ENCODE peak calls at places on chromosomes 4 and X, in eight cellular contexts. One of them, this sample, is unnamed.

GRCh38 chrX:17743913-17744312 is 6.6 kb downstream of the SCML1 start:
- DNase-seq in MM.1S: no peak
- DNase-seq in tibial artery: no peak
- DNase-seq in fibroblast of the aortic adventitia: no peak
- DNase-seq in A673: no peak
- DNase-seq in BJ: no peak
- DNase-seq in heart left ventricle: no peak
- DNase-seq in ascending aorta: no peak
- DNase-seq in this sample: no peak

GRCh38 chrX:106952988-106953387 is 32.8 kb downstream of the CLDN2 start:
- DNase-seq in MM.1S: peak; percentile 9
- DNase-seq in tibial artery: no peak
- DNase-seq in fibroblast of the aortic adventitia: peak; percentile 54
- DNase-seq in A673: peak; percentile 40
- DNase-seq in BJ: no peak
- DNase-seq in heart left ventricle: no peak
- DNase-seq in ascending aorta: no peak
- DNase-seq in this sample: no peak

GRCh38 chrX:136691028-136691809 is 43.3 kb downstream of the CD40LG start:
- DNase-seq in MM.1S: peak; percentile 51
- DNase-seq in tibial artery: no peak
- DNase-seq in fibroblast of the aortic adventitia: no peak
- DNase-seq in A673: no peak
- DNase-seq in BJ: no peak
- DNase-seq in heart left ventricle: no peak
- DNase-seq in ascending aorta: no peak
- DNase-seq in this sample: peak; percentile 8

GRCh38 chr4:104365618-104366017 is 129.1 kb downstream of the CXXC4 start:
- DNase-seq in MM.1S: no peak
- DNase-seq in tibial artery: no peak
- DNase-seq in fibroblast of the aortic adventitia: no peak
- DNase-seq in A673: no peak
- DNase-seq in BJ: no peak
- DNase-seq in heart left ventricle: no peak
- DNase-seq in ascending aorta: no peak
- DNase-seq in this sample: no peak

GRCh38 chr4:75844151-75844662 is 58.0 kb downstream of the PPEF2 start:
- DNase-seq in MM.1S: no peak
- DNase-seq in tibial artery: no peak
- DNase-seq in fibroblast of the aortic adventitia: peak; percentile 98
- DNase-seq in A673: no peak
- DNase-seq in BJ: peak; percentile 79
- DNase-seq in heart left ventricle: no peak
- DNase-seq in ascending aorta: no peak
- DNase-seq in this sample: peak; percentile 90

GRCh38 chrX:10633722-10634121 is 13.3 kb upstream of the MID1 start:
- DNase-seq in MM.1S: no peak
- DNase-seq in tibial artery: no peak
- DNase-seq in fibroblast of the aortic adventitia: peak; percentile 84
- DNase-seq in A673: peak; percentile 45
- DNase-seq in BJ: no peak
- DNase-seq in heart left ventricle: peak; percentile 19
- DNase-seq in ascending aorta: peak; percentile 40
- DNase-seq in this sample: peak; percentile 90

GRCh38 chr4:122865421-122865820 is 38.8 kb downstream of the FGF2 start:
- DNase-seq in MM.1S: no peak
- DNase-seq in tibial artery: no peak
- DNase-seq in fibroblast of the aortic adventitia: peak; percentile 69
- DNase-seq in A673: no peak
- DNase-seq in BJ: no peak
- DNase-seq in heart left ventricle: no peak
- DNase-seq in ascending aorta: no peak
- DNase-seq in this sample: no peak

GRCh38 chr4:4443821-4444220 is 56.9 kb downstream of the NSG1 start:
- DNase-seq in MM.1S: no peak
- DNase-seq in tibial artery: no peak
- DNase-seq in fibroblast of the aortic adventitia: peak; percentile 72
- DNase-seq in A673: no peak
- DNase-seq in BJ: no peak
- DNase-seq in heart left ventricle: no peak
- DNase-seq in ascending aorta: no peak
- DNase-seq in this sample: peak; percentile 54

GRCh38 chr4:181860157-181860556 is 383.0 kb upstream of the TENM3 start:
- DNase-seq in MM.1S: no peak
- DNase-seq in tibial artery: no peak
- DNase-seq in fibroblast of the aortic adventitia: peak; percentile 86
- DNase-seq in A673: peak; percentile 37
- DNase-seq in BJ: peak; percentile 44
- DNase-seq in heart left ventricle: no peak
- DNase-seq in ascending aorta: no peak
- DNase-seq in this sample: peak; percentile 28

GRCh38 chr4:25925486-25926201 is 11.6 kb downstream of the SMIM20 start:
- DNase-seq in MM.1S: peak; percentile 49
- DNase-seq in tibial artery: no peak
- DNase-seq in fibroblast of the aortic adventitia: peak; percentile 68
- DNase-seq in A673: peak; percentile 54
- DNase-seq in BJ: no peak
- DNase-seq in heart left ventricle: peak; percentile 44
- DNase-seq in ascending aorta: no peak
- DNase-seq in this sample: peak; percentile 47

GRCh38 chr4:143273170-143273917 is 63.3 kb upstream of the GAB1 start:
- DNase-seq in MM.1S: no peak
- DNase-seq in tibial artery: no peak
- DNase-seq in fibroblast of the aortic adventitia: no peak
- DNase-seq in A673: no peak
- DNase-seq in BJ: no peak
- DNase-seq in heart left ventricle: no peak
- DNase-seq in ascending aorta: no peak
- DNase-seq in this sample: no peak

GRCh38 chr4:72094054-72094780 is 62.4 kb downstream of the NPFFR2 start:
- DNase-seq in MM.1S: no peak
- DNase-seq in tibial artery: peak; percentile 60
- DNase-seq in fibroblast of the aortic adventitia: no peak
- DNase-seq in A673: no peak
- DNase-seq in BJ: no peak
- DNase-seq in heart left ventricle: no peak
- DNase-seq in ascending aorta: no peak
- DNase-seq in this sample: no peak

GRCh38 chr4:125303058-125303457 is 11.7 kb upstream of the FAT4 start:
- DNase-seq in MM.1S: no peak
- DNase-seq in tibial artery: no peak
- DNase-seq in fibroblast of the aortic adventitia: no peak
- DNase-seq in A673: no peak
- DNase-seq in BJ: no peak
- DNase-seq in heart left ventricle: no peak
- DNase-seq in ascending aorta: no peak
- DNase-seq in this sample: peak; percentile 28

GRCh38 chr4:179352221-179352620 is 1910.0 kb upstream of the AGA start:
- DNase-seq in MM.1S: no peak
- DNase-seq in tibial artery: no peak
- DNase-seq in fibroblast of the aortic adventitia: no peak
- DNase-seq in A673: no peak
- DNase-seq in BJ: no peak
- DNase-seq in heart left ventricle: no peak
- DNase-seq in ascending aorta: no peak
- DNase-seq in this sample: no peak

GRCh38 chr4:21655100-21655499 is 293.5 kb downstream of the KCNIP4 start:
- DNase-seq in MM.1S: no peak
- DNase-seq in tibial artery: no peak
- DNase-seq in fibroblast of the aortic adventitia: no peak
- DNase-seq in A673: no peak
- DNase-seq in BJ: no peak
- DNase-seq in heart left ventricle: no peak
- DNase-seq in ascending aorta: no peak
- DNase-seq in this sample: peak; percentile 36

GRCh38 chrX:132127748-132128147 is at the start of gene FRMD7:
- DNase-seq in MM.1S: no peak
- DNase-seq in tibial artery: no peak
- DNase-seq in fibroblast of the aortic adventitia: no peak
- DNase-seq in A673: peak; percentile 2
- DNase-seq in BJ: no peak
- DNase-seq in heart left ventricle: no peak
- DNase-seq in ascending aorta: no peak
- DNase-seq in this sample: no peak

GRCh38 chr4:56655627-56656345 is 25.3 kb downstream of the HOPX start:
- DNase-seq in MM.1S: no peak
- DNase-seq in tibial artery: no peak
- DNase-seq in fibroblast of the aortic adventitia: no peak
- DNase-seq in A673: no peak
- DNase-seq in BJ: no peak
- DNase-seq in heart left ventricle: no peak
- DNase-seq in ascending aorta: no peak
- DNase-seq in this sample: peak; percentile 49

GRCh38 chr4:155787113-155787710 is 28.4 kb downstream of the GUCY1B1 start:
- DNase-seq in MM.1S: peak; percentile 80
- DNase-seq in tibial artery: no peak
- DNase-seq in fibroblast of the aortic adventitia: peak; percentile 70
- DNase-seq in A673: peak; percentile 66
- DNase-seq in BJ: no peak
- DNase-seq in heart left ventricle: no peak
- DNase-seq in ascending aorta: no peak
- DNase-seq in this sample: peak; percentile 30

GRCh38 chr4:127849505-127850234 is 31.0 kb upstream of the PLK4 start:
- DNase-seq in MM.1S: no peak
- DNase-seq in tibial artery: no peak
- DNase-seq in fibroblast of the aortic adventitia: no peak
- DNase-seq in A673: no peak
- DNase-seq in BJ: no peak
- DNase-seq in heart left ventricle: no peak
- DNase-seq in ascending aorta: no peak
- DNase-seq in this sample: no peak

GRCh38 chr4:152591361-152591760 is 55.5 kb upstream of the FBXW7 start:
- DNase-seq in MM.1S: no peak
- DNase-seq in tibial artery: no peak
- DNase-seq in fibroblast of the aortic adventitia: peak; percentile 18
- DNase-seq in A673: peak; percentile 69
- DNase-seq in BJ: no peak
- DNase-seq in heart left ventricle: peak; percentile 27
- DNase-seq in ascending aorta: no peak
- DNase-seq in this sample: peak; percentile 50

GRCh38 chrX:100484971-100485370 is 74.9 kb upstream of the PCDH19 start:
- DNase-seq in MM.1S: no peak
- DNase-seq in tibial artery: no peak
- DNase-seq in fibroblast of the aortic adventitia: no peak
- DNase-seq in A673: no peak
- DNase-seq in BJ: no peak
- DNase-seq in heart left ventricle: no peak
- DNase-seq in ascending aorta: no peak
- DNase-seq in this sample: no peak

GRCh38 chrX:84118769-84119168 is 69.2 kb downstream of the RPS6KA6 start:
- DNase-seq in MM.1S: no peak
- DNase-seq in tibial artery: no peak
- DNase-seq in fibroblast of the aortic adventitia: no peak
- DNase-seq in A673: no peak
- DNase-seq in BJ: no peak
- DNase-seq in heart left ventricle: no peak
- DNase-seq in ascending aorta: no peak
- DNase-seq in this sample: no peak

GRCh38 chrX:84123585-84123984 is 64.4 kb downstream of the RPS6KA6 start:
- DNase-seq in MM.1S: no peak
- DNase-seq in tibial artery: no peak
- DNase-seq in fibroblast of the aortic adventitia: no peak
- DNase-seq in A673: no peak
- DNase-seq in BJ: no peak
- DNase-seq in heart left ventricle: no peak
- DNase-seq in ascending aorta: no peak
- DNase-seq in this sample: no peak

GRCh38 chrX:84118315-84118714 is 69.7 kb downstream of the RPS6KA6 start:
- DNase-seq in MM.1S: no peak
- DNase-seq in tibial artery: no peak
- DNase-seq in fibroblast of the aortic adventitia: no peak
- DNase-seq in A673: no peak
- DNase-seq in BJ: no peak
- DNase-seq in heart left ventricle: no peak
- DNase-seq in ascending aorta: no peak
- DNase-seq in this sample: no peak
- TF ChIP-seq CTCF in MM.1S: no peak
- TF ChIP-seq CTCF in tibial artery: no peak
- TF ChIP-seq CTCF in fibroblast of the aortic adventitia: no peak
- TF ChIP-seq CTCF in A673: no peak
- TF ChIP-seq CTCF in BJ: no peak
- TF ChIP-seq CTCF in heart left ventricle: no peak
- TF ChIP-seq CTCF in ascending aorta: no peak
- TF ChIP-seq CTCF in this sample: no peak

GRCh38 chr4:39700500-39700899 is 2.6 kb downstream of the UBE2K start:
- DNase-seq in MM.1S: no peak
- DNase-seq in tibial artery: no peak
- DNase-seq in fibroblast of the aortic adventitia: no peak
- DNase-seq in A673: no peak
- DNase-seq in BJ: no peak
- DNase-seq in heart left ventricle: no peak
- DNase-seq in ascending aorta: no peak
- DNase-seq in this sample: no peak
- H3K4me3 ChIP-seq in MM.1S: peak overlapping the region; percentile 93
- H3K4me3 ChIP-seq in tibial artery: peak overlapping the region; percentile 84
- H3K4me3 ChIP-seq in fibroblast of the aortic adventitia: peak overlapping the region; percentile 37
- H3K4me3 ChIP-seq in A673: peak overlapping the region; percentile 87
- H3K4me3 ChIP-seq in BJ: no peak overlapping the region
- H3K4me3 ChIP-seq in heart left ventricle: peak overlapping the region; percentile 88
- H3K4me3 ChIP-seq in ascending aorta: peak overlapping the region; percentile 92
- H3K4me3 ChIP-seq in this sample: peak overlapping the region; percentile 95

DNA sequence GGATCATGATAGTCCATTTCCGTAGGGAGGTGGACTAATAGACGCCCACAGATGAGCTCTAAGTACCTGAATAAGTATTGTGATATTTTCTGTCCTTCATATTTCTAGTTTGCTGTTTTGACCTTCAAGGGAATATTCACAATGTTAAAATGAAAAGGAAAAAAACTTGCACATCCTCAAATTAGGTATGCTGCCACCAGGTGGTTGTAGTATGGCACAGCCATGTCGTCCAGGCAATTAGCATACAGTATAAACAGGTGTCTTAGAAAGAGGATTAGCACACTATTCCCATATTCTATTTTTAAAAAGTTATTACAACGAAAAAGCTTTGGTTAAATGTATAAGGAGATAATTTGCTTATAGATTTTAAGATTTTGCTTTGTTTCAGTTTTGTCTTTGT is 802.0 kb downstream of the RPA4 start:
- DNase-seq in MM.1S: peak; percentile 53
- DNase-seq in tibial artery: no peak
- DNase-seq in fibroblast of the aortic adventitia: peak; percentile 46
- DNase-seq in A673: peak; percentile 56
- DNase-seq in BJ: no peak
- DNase-seq in heart left ventricle: no peak
- DNase-seq in ascending aorta: no peak
- DNase-seq in this sample: peak; percentile 5
- TF ChIP-seq CTCF in MM.1S: peak; percentile 77
- TF ChIP-seq CTCF in tibial artery: peak; percentile 15
- TF ChIP-seq CTCF in fibroblast of the aortic adventitia: peak; percentile 80
- TF ChIP-seq CTCF in A673: peak; percentile 77
- TF ChIP-seq CTCF in BJ: peak; percentile 57
- TF ChIP-seq CTCF in heart left ventricle: peak; percentile 47
- TF ChIP-seq CTCF in ascending aorta: no peak
- TF ChIP-seq CTCF in this sample: peak; percentile 57

DNA sequence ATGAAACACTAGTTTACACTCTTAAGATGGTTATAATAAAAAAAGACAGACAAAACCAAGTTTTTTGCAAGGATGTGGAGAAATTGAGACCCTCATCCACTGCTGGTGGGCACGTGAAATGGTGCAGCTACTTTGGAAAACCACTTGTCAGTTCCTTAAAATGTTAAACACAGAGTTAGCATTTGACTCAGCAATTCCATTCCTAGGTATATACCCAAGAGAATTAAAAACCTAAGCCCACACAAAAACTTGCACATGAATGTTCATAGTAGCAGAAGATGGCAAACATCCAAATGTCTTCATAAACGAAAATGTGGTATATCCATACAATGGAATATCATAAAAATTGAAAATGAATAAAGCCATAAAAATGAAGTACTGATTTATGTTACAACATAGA is 75.4 kb downstream of the ZNF827 start:
- DNase-seq in MM.1S: no peak
- DNase-seq in tibial artery: no peak
- DNase-seq in fibroblast of the aortic adventitia: no peak
- DNase-seq in A673: no peak
- DNase-seq in BJ: no peak
- DNase-seq in heart left ventricle: no peak
- DNase-seq in ascending aorta: no peak
- DNase-seq in this sample: no peak
- H3K4me3 ChIP-seq in MM.1S: no peak overlapping the region
- H3K4me3 ChIP-seq in tibial artery: no peak overlapping the region
- H3K4me3 ChIP-seq in fibroblast of the aortic adventitia: no peak overlapping the region
- H3K4me3 ChIP-seq in A673: no peak overlapping the region
- H3K4me3 ChIP-seq in BJ: no peak overlapping the region
- H3K4me3 ChIP-seq in heart left ventricle: no peak overlapping the region
- H3K4me3 ChIP-seq in ascending aorta: no peak overlapping the region
- H3K4me3 ChIP-seq in this sample: no peak overlapping the region

This sample was measured in foreskin fibroblast.